ENCODE peak calls at places on chromosomes 16 and 17, in five cellular contexts. Y is neural progenitor cell, E is hepatocyte, X is OCI-LY7, G is GM23248. H is an unnamed sample. For H3K9me3, the result is how much of the 10 kb centered on the place peaks cover.

GRCh38 chr16:84650062-84650991 is 2.0 kb downstream of the KLHL36 start:
- DNase-seq in Y (peak), E (peak), X (no peak), G (peak), H (no peak)

GRCh38 chr17:16027708-16028584 is 28.3 kb downstream of the TTC19 start:
- DNase-seq in Y (no peak), E (peak), X (no peak), G (peak), H (peak)

GRCh38 chr17:76141212-76142043 is at the start of gene FOXJ1:
- DNase-seq in Y (peak), E (peak), X (peak), G (peak), H (peak)

GRCh38 chr16:48444574-48444973 is 59.4 kb upstream of the SIAH1 start:
- DNase-seq in Y (no peak), E (no peak), X (no peak), G (peak), H (peak)

GRCh38 chr17:82872591-82873520 is 33.0 kb upstream of the ZNF750 start:
- DNase-seq in Y (no peak), E (no peak), X (peak), G (no peak), H (no peak)

GRCh38 chr17:4533522-4534502 is 21.4 kb downstream of the MYBBP1A start:
- DNase-seq in Y (peak), E (no peak), X (no peak), G (peak), H (peak)

GRCh38 chr16:21565816-21566669 is 33.3 kb upstream of the METTL9 start:
- DNase-seq in Y (no peak), E (peak), X (peak), G (no peak), H (no peak)

GRCh38 chr16:50121721-50122445 is 31.2 kb upstream of the TENT4B start:
- DNase-seq in Y (peak), E (no peak), X (no peak), G (no peak), H (no peak)

GRCh38 chr16:62891-63290 is 9.3 kb downstream of the SNRNP25 start:
- DNase-seq in Y (no peak), E (no peak), X (no peak), G (no peak), H (no peak)

GRCh38 chr17:42873321-42873720 is 22.3 kb downstream of the AOC3 start:
- DNase-seq in Y (peak), E (no peak), X (no peak), G (no peak), H (no peak)

GRCh38 chr17:77465358-77466041 is 324.7 kb downstream of the SEC14L1 start:
- DNase-seq in Y (peak), E (peak), X (peak), G (peak), H (peak)

GRCh38 chr16:3317315-3317999 is 12.2 kb downstream of the ZNF75A start:
- DNase-seq in Y (no peak), E (no peak), X (no peak), G (peak), H (no peak)
- H3K4me3 ChIP-seq in Y (peak), E (peak), X (no peak), G (no peak), H (peak)

GRCh38 chr16:30619643-30620042 is 9.5 kb upstream of the ZNF689 start:
- DNase-seq in Y (no peak), E (peak), X (no peak), G (peak), H (no peak)
- H3K9me3 ChIP-seq in Y (under half), E (under half), X (under half), G (under half), H (under half)

GRCh38 chr17:44121997-44122824 is 1.2 kb downstream of the HDAC5 start:
- DNase-seq in Y (peak), E (no peak), X (no peak), G (no peak), H (no peak)
- TF ChIP-seq EZH2phosphoT487 in Y (no peak), E (no peak), X (no peak), G (no peak), H (no peak)

GRCh38 chr16:14559809-14560227 is 70.2 kb downstream of the PARN start:
- DNase-seq in Y (no peak), E (no peak), X (no peak), G (no peak), H (no peak)
- H3K4me3 ChIP-seq in Y (no peak), E (no peak), X (no peak), G (no peak), H (no peak)

H was measured in PC-3.